ENCODE peak calls at places on chromosomes 6 and 20, in six cellular contexts. One of them, this sample, is unnamed. For H3K4me1, the result is how much of the 10 kb centered on the place peaks cover.

GRCh38 chr6:163494279-163494727 is 79.8 kb downstream of the QKI start:
- DNase-seq in breast epithelium: no peak
- DNase-seq in ovary: no peak
- DNase-seq in HepG2: no peak
- DNase-seq in adrenal gland: peak
- DNase-seq in esophagus squamous epithelium: no peak
- DNase-seq in this sample: no peak

GRCh38 chr6:3919130-3919628 is 70.0 kb downstream of the FAM50B start:
- DNase-seq in breast epithelium: no peak
- DNase-seq in ovary: no peak
- DNase-seq in HepG2: no peak
- DNase-seq in adrenal gland: no peak
- DNase-seq in esophagus squamous epithelium: no peak
- DNase-seq in this sample: no peak

GRCh38 chr6:83927470-83927869 is 68.0 kb downstream of the CYB5R4 start:
- DNase-seq in breast epithelium: no peak
- DNase-seq in ovary: no peak
- DNase-seq in HepG2: no peak
- DNase-seq in adrenal gland: no peak
- DNase-seq in esophagus squamous epithelium: no peak
- DNase-seq in this sample: no peak

GRCh38 chr6:52390361-52390727 is 28.4 kb downstream of the PAQR8 start:
- DNase-seq in breast epithelium: no peak
- DNase-seq in ovary: no peak
- DNase-seq in HepG2: peak
- DNase-seq in adrenal gland: no peak
- DNase-seq in esophagus squamous epithelium: no peak
- DNase-seq in this sample: no peak

GRCh38 chr6:143807103-143807425 is 36.1 kb upstream of the LTV1 start:
- DNase-seq in breast epithelium: no peak
- DNase-seq in ovary: no peak
- DNase-seq in HepG2: no peak
- DNase-seq in adrenal gland: no peak
- DNase-seq in esophagus squamous epithelium: no peak
- DNase-seq in this sample: no peak

GRCh38 chr6:15523679-15524630 is 138.9 kb downstream of the DTNBP1 start:
- DNase-seq in breast epithelium: no peak
- DNase-seq in ovary: no peak
- DNase-seq in HepG2: no peak
- DNase-seq in adrenal gland: peak
- DNase-seq in esophagus squamous epithelium: no peak
- DNase-seq in this sample: no peak

GRCh38 chr6:169190144-169190584 is 63.5 kb downstream of the THBS2 start:
- DNase-seq in breast epithelium: no peak
- DNase-seq in ovary: peak
- DNase-seq in HepG2: no peak
- DNase-seq in adrenal gland: peak
- DNase-seq in esophagus squamous epithelium: no peak
- DNase-seq in this sample: peak

GRCh38 chr6:6616670-6617069 is 28.1 kb downstream of the LY86 start:
- DNase-seq in breast epithelium: no peak
- DNase-seq in ovary: no peak
- DNase-seq in HepG2: no peak
- DNase-seq in adrenal gland: no peak
- DNase-seq in esophagus squamous epithelium: no peak
- DNase-seq in this sample: no peak

GRCh38 chr6:3520541-3521220 is 63.8 kb upstream of the SLC22A23 start:
- DNase-seq in breast epithelium: no peak
- DNase-seq in ovary: no peak
- DNase-seq in HepG2: no peak
- DNase-seq in adrenal gland: no peak
- DNase-seq in esophagus squamous epithelium: no peak
- DNase-seq in this sample: no peak

GRCh38 chr6:132798820-132799538 is 542 bp upstream of the SLC18B1 start:
- DNase-seq in breast epithelium: peak
- DNase-seq in ovary: peak
- DNase-seq in HepG2: peak
- DNase-seq in adrenal gland: peak
- DNase-seq in esophagus squamous epithelium: no peak
- DNase-seq in this sample: peak

GRCh38 chr20:10347481-10347880 is 86.5 kb downstream of the MKKS start:
- DNase-seq in breast epithelium: no peak
- DNase-seq in ovary: no peak
- DNase-seq in HepG2: no peak
- DNase-seq in adrenal gland: no peak
- DNase-seq in esophagus squamous epithelium: no peak
- DNase-seq in this sample: no peak

GRCh38 chr20:49582413-49583334 is 14.7 kb upstream of the PTGIS start:
- DNase-seq in breast epithelium: no peak
- DNase-seq in ovary: no peak
- DNase-seq in HepG2: no peak
- DNase-seq in adrenal gland: no peak
- DNase-seq in esophagus squamous epithelium: no peak
- DNase-seq in this sample: no peak

GRCh38 chr6:18308070-18308735 is 43.9 kb upstream of the DEK start:
- DNase-seq in breast epithelium: no peak
- DNase-seq in ovary: no peak
- DNase-seq in HepG2: no peak
- DNase-seq in adrenal gland: no peak
- DNase-seq in esophagus squamous epithelium: no peak
- DNase-seq in this sample: no peak

GRCh38 chr20:51542033-51542893 is at the start of gene NFATC2:
- DNase-seq in breast epithelium: no peak
- DNase-seq in ovary: peak
- DNase-seq in HepG2: peak
- DNase-seq in adrenal gland: no peak
- DNase-seq in esophagus squamous epithelium: no peak
- DNase-seq in this sample: no peak

GRCh38 chr6:40586800-40587201 is 363 bp downstream of the LRFN2 start:
- DNase-seq in breast epithelium: no peak
- DNase-seq in ovary: peak
- DNase-seq in HepG2: no peak
- DNase-seq in adrenal gland: peak
- DNase-seq in esophagus squamous epithelium: no peak
- DNase-seq in this sample: no peak

GRCh38 chr6:119917186-119917585 is 567.6 kb upstream of the MAN1A1 start:
- DNase-seq in breast epithelium: no peak
- DNase-seq in ovary: no peak
- DNase-seq in HepG2: no peak
- DNase-seq in adrenal gland: no peak
- DNase-seq in esophagus squamous epithelium: no peak
- DNase-seq in this sample: no peak

GRCh38 chr20:20546402-20546801 is 166.0 kb downstream of the RALGAPA2 start:
- DNase-seq in breast epithelium: no peak
- DNase-seq in ovary: no peak
- DNase-seq in HepG2: no peak
- DNase-seq in adrenal gland: no peak
- DNase-seq in esophagus squamous epithelium: no peak
- DNase-seq in this sample: no peak

GRCh38 chr6:52649521-52649920 is 21.4 kb upstream of the TMEM14A start:
- DNase-seq in breast epithelium: no peak
- DNase-seq in ovary: no peak
- DNase-seq in HepG2: no peak
- DNase-seq in adrenal gland: no peak
- DNase-seq in esophagus squamous epithelium: no peak
- DNase-seq in this sample: no peak

GRCh38 chr6:123655520-123656306 is 19.0 kb upstream of the TRDN start:
- DNase-seq in breast epithelium: no peak
- DNase-seq in ovary: no peak
- DNase-seq in HepG2: no peak
- DNase-seq in adrenal gland: no peak
- DNase-seq in esophagus squamous epithelium: no peak
- DNase-seq in this sample: no peak

GRCh38 chr6:57432162-57432561 is 114.7 kb downstream of the PRIM2 start:
- DNase-seq in breast epithelium: no peak
- DNase-seq in ovary: no peak
- DNase-seq in HepG2: peak
- DNase-seq in adrenal gland: no peak
- DNase-seq in esophagus squamous epithelium: no peak
- DNase-seq in this sample: no peak

GRCh38 chr6:117346142-117346930 is 79.4 kb downstream of the ROS1 start:
- DNase-seq in breast epithelium: no peak
- DNase-seq in ovary: no peak
- DNase-seq in HepG2: peak
- DNase-seq in adrenal gland: no peak
- DNase-seq in esophagus squamous epithelium: no peak
- DNase-seq in this sample: no peak

GRCh38 chr6:92810913-92811312 is 608.4 kb downstream of the EPHA7 start:
- DNase-seq in breast epithelium: no peak
- DNase-seq in ovary: no peak
- DNase-seq in HepG2: peak
- DNase-seq in adrenal gland: peak
- DNase-seq in esophagus squamous epithelium: no peak
- DNase-seq in this sample: no peak

GRCh38 chr6:36414481-36414880 is 27.0 kb upstream of the ETV7 start:
- DNase-seq in breast epithelium: no peak
- DNase-seq in ovary: no peak
- DNase-seq in HepG2: no peak
- DNase-seq in adrenal gland: no peak
- DNase-seq in esophagus squamous epithelium: no peak
- DNase-seq in this sample: no peak

GRCh38 chr6:11317885-11318771 is 85.7 kb upstream of the NEDD9 start:
- DNase-seq in breast epithelium: peak
- DNase-seq in ovary: peak
- DNase-seq in HepG2: peak
- DNase-seq in adrenal gland: peak
- DNase-seq in esophagus squamous epithelium: no peak
- DNase-seq in this sample: peak

DNA sequence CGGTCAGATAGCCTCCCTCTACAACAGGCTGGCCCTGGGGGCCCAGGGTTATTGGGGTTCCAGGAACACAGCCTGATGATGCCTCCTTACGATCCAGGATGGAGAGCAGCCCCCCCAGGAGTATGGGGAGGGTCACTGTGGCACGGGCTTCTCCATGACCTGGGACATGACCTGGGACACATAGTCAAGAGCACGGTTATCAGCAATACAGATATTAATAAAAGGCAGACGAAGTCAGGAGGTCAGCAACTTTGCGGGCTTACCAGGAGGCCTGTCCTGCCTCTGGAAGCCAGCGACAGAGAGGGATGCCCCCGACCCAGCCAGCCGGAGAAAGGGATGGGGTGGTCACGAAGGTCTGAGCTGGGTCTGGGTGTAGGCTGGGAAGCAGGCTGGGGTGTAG is 795 bp downstream of the MMP24OS start:
- DNase-seq in breast epithelium: no peak
- DNase-seq in ovary: no peak
- DNase-seq in HepG2: no peak
- DNase-seq in adrenal gland: no peak
- DNase-seq in esophagus squamous epithelium: no peak
- DNase-seq in this sample: no peak
- H3K4me1 ChIP-seq in breast epithelium: under half
- H3K4me1 ChIP-seq in ovary: under half
- H3K4me1 ChIP-seq in HepG2: under half
- H3K4me1 ChIP-seq in adrenal gland: under half
- H3K4me1 ChIP-seq in esophagus squamous epithelium: under half
- H3K4me1 ChIP-seq in this sample: under half

GRCh38 chr20:53652859-53653520 is 59.4 kb upstream of the ZNF217 start:
- DNase-seq in breast epithelium: no peak
- DNase-seq in ovary: no peak
- DNase-seq in HepG2: no peak
- DNase-seq in adrenal gland: no peak
- DNase-seq in esophagus squamous epithelium: no peak
- DNase-seq in this sample: no peak
- H3K27ac ChIP-seq in breast epithelium: peak
- H3K27ac ChIP-seq in ovary: peak
- H3K27ac ChIP-seq in HepG2: peak
- H3K27ac ChIP-seq in adrenal gland: peak
- H3K27ac ChIP-seq in esophagus squamous epithelium: peak
- H3K27ac ChIP-seq in this sample: peak

DNA sequence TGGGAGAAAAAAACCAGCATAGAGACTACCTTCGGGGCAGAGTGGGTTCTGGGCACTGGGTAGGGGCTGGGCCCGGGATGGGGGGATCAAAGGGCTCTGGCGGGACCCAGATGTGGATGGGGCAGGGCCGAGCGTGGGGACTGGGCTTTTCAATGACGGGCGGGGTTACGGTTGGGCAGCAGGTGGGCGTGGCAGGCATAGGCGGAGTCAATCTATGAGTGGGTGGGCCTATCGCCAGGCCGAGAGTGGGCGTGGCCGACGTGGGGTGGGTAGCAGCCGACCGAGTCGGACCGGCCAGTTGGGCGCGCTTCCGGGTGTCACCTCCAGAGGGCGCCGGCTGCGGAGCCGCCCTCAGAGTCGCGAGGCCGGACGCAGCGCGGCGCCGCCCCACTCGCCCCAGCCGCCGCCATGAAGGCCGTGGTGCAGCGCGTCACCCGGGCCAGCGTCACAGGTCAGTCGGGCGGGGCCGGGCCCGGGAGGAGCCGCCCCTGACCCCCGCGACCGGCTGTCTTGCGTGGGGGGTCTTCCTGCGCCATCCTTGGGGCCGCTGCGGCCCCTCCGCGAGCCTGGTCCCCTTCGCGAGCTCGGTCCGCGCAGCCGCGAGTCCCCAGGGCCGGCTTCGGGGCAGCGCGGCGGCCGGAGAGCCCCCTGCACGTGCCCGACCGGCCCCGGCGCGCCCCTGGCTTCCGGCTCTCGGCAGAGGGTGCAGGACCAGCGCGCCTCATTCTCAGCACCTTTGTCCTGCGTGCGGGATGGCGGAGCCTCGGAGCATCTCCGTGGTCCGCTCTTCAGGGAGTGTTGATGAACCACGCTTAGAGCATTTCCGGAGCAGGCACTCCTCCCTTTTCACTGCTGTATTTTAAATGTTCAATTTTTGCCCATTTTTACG is at the start of gene DTD1:
- DNase-seq in breast epithelium: peak
- DNase-seq in ovary: peak
- DNase-seq in HepG2: peak
- DNase-seq in adrenal gland: peak
- DNase-seq in esophagus squamous epithelium: peak
- DNase-seq in this sample: peak
- TF ChIP-seq POLR2A in breast epithelium: no peak
- TF ChIP-seq POLR2A in ovary: no peak
- TF ChIP-seq POLR2A in HepG2: peak
- TF ChIP-seq POLR2A in adrenal gland: peak
- TF ChIP-seq POLR2A in esophagus squamous epithelium: no peak
- TF ChIP-seq POLR2A in this sample: peak

DNA sequence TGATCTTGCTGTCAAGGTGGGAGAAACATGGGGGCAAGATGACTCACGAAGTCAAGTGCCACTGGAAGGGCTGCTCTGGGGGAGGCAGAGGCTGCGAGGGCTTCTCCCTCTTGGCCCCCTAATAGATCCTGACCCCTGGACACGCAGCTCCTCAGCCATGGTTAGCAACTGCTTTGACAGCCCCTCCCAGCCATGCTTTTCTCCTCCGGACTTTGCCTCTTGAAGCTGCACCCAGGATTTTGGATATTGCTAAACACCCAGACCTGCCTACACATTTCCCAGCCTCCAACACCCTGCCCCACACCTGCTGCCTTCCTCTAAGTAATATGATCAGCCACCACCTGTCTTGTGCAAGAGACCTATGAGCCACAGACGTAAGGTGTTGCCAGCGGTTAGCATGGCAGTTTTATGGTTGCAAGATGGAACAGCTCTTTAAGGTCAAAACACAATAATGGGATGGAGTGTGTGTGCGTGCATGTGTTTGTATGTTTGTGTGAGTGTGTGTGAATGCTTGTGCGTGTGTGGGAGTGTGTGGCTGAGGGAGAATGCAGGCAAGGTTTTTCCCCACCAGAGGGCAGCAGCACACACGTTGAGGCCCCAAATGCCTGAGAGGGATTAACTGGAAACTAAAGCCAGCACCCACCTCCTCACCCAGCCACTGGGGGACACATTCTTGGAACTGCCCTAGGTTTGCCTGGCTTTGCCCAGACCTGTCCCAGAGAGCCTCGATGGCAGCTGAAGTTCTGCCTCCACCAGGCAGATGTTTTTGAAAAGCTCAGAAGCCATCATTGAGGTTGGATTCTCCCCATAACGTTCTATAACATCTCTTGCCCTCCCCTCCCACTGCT is 2.5 kb downstream of the IP6K3 start:
- DNase-seq in breast epithelium: peak
- DNase-seq in ovary: peak
- DNase-seq in HepG2: peak
- DNase-seq in adrenal gland: peak
- DNase-seq in esophagus squamous epithelium: no peak
- DNase-seq in this sample: peak
- H3K4me1 ChIP-seq in breast epithelium: under half
- H3K4me1 ChIP-seq in ovary: under half
- H3K4me1 ChIP-seq in HepG2: half or more
- H3K4me1 ChIP-seq in adrenal gland: under half
- H3K4me1 ChIP-seq in esophagus squamous epithelium: under half
- H3K4me1 ChIP-seq in this sample: under half

This sample was measured in tibial nerve.